ENCODE peak calls at places on chromosomes 12 and 14, in seven cellular contexts. One of them, this sample, is unnamed.

GRCh38 chr12:97493729-97494128 is 31.1 kb downstream of the RMST start:
- DNase-seq in transverse colon: no peak
- DNase-seq in upper lobe of right lung: no peak
- DNase-seq in bronchial epithelial cell: no peak
- DNase-seq in BE2C: no peak
- DNase-seq in fibroblast of villous mesenchyme: no peak
- DNase-seq in SK-N-SH: no peak
- DNase-seq in this sample: no peak

GRCh38 chr12:124881123-124881522 is 17.5 kb upstream of the SCARB1 start:
- DNase-seq in fibroblast of villous mesenchyme: no peak
- DNase-seq in transverse colon: no peak
- DNase-seq in BE2C: no peak
- DNase-seq in SK-N-SH: no peak
- DNase-seq in upper lobe of right lung: no peak
- DNase-seq in bronchial epithelial cell: no peak
- DNase-seq in this sample: no peak

GRCh38 chr12:51949342-51950030 is 2.0 kb upstream of the ACVR1B start:
- DNase-seq in BE2C: no peak
- DNase-seq in upper lobe of right lung: no peak
- DNase-seq in transverse colon: no peak
- DNase-seq in SK-N-SH: no peak
- DNase-seq in fibroblast of villous mesenchyme: no peak
- DNase-seq in bronchial epithelial cell: no peak
- DNase-seq in this sample: no peak

GRCh38 chr14:50783542-50783941 is 47.4 kb downstream of the NIN start:
- DNase-seq in SK-N-SH: no peak
- DNase-seq in BE2C: no peak
- DNase-seq in fibroblast of villous mesenchyme: no peak
- DNase-seq in bronchial epithelial cell: no peak
- DNase-seq in upper lobe of right lung: no peak
- DNase-seq in transverse colon: no peak
- DNase-seq in this sample: no peak

GRCh38 chr14:26820101-26820500 is 222.3 kb upstream of the NOVA1 start:
- DNase-seq in fibroblast of villous mesenchyme: peak
- DNase-seq in bronchial epithelial cell: no peak
- DNase-seq in SK-N-SH: no peak
- DNase-seq in upper lobe of right lung: no peak
- DNase-seq in BE2C: no peak
- DNase-seq in transverse colon: no peak
- DNase-seq in this sample: no peak

GRCh38 chr14:90419200-90419599 is 22.4 kb downstream of the CALM1 start:
- DNase-seq in upper lobe of right lung: no peak
- DNase-seq in fibroblast of villous mesenchyme: peak
- DNase-seq in SK-N-SH: no peak
- DNase-seq in bronchial epithelial cell: peak
- DNase-seq in transverse colon: peak
- DNase-seq in BE2C: peak
- DNase-seq in this sample: no peak

GRCh38 chr14:65849558-65849957 is 437.0 kb downstream of the FUT8 start:
- DNase-seq in BE2C: no peak
- DNase-seq in SK-N-SH: no peak
- DNase-seq in transverse colon: no peak
- DNase-seq in upper lobe of right lung: no peak
- DNase-seq in fibroblast of villous mesenchyme: no peak
- DNase-seq in bronchial epithelial cell: no peak
- DNase-seq in this sample: no peak

GRCh38 chr14:50318031-50318626 is 6.0 kb downstream of the DMAC2L start:
- DNase-seq in upper lobe of right lung: no peak
- DNase-seq in BE2C: no peak
- DNase-seq in fibroblast of villous mesenchyme: peak
- DNase-seq in SK-N-SH: peak
- DNase-seq in transverse colon: no peak
- DNase-seq in bronchial epithelial cell: peak
- DNase-seq in this sample: no peak

GRCh38 chr12:69052613-69053408 is 119.8 kb upstream of the CPM start:
- DNase-seq in upper lobe of right lung: no peak
- DNase-seq in transverse colon: no peak
- DNase-seq in fibroblast of villous mesenchyme: peak
- DNase-seq in bronchial epithelial cell: peak
- DNase-seq in SK-N-SH: no peak
- DNase-seq in BE2C: no peak
- DNase-seq in this sample: peak

GRCh38 chr12:125143491-125143890 is 78.3 kb downstream of the AACS start:
- DNase-seq in BE2C: no peak
- DNase-seq in upper lobe of right lung: no peak
- DNase-seq in bronchial epithelial cell: no peak
- DNase-seq in fibroblast of villous mesenchyme: peak
- DNase-seq in SK-N-SH: peak
- DNase-seq in transverse colon: peak
- DNase-seq in this sample: no peak

GRCh38 chr14:73381379-73382013 is 76.8 kb downstream of the NUMB start:
- DNase-seq in bronchial epithelial cell: no peak
- DNase-seq in fibroblast of villous mesenchyme: no peak
- DNase-seq in BE2C: no peak
- DNase-seq in upper lobe of right lung: no peak
- DNase-seq in SK-N-SH: no peak
- DNase-seq in transverse colon: no peak
- DNase-seq in this sample: no peak

GRCh38 chr14:45716506-45716905 is 463.5 kb upstream of the MIS18BP1 start:
- DNase-seq in fibroblast of villous mesenchyme: no peak
- DNase-seq in SK-N-SH: peak
- DNase-seq in upper lobe of right lung: no peak
- DNase-seq in BE2C: peak
- DNase-seq in transverse colon: no peak
- DNase-seq in bronchial epithelial cell: no peak
- DNase-seq in this sample: no peak

GRCh38 chr14:90580381-90581335 is 183.8 kb downstream of the CALM1 start:
- DNase-seq in SK-N-SH: peak
- DNase-seq in bronchial epithelial cell: no peak
- DNase-seq in upper lobe of right lung: peak
- DNase-seq in BE2C: peak
- DNase-seq in fibroblast of villous mesenchyme: no peak
- DNase-seq in transverse colon: no peak
- DNase-seq in this sample: no peak

GRCh38 chr12:47903927-47904646 is 707 bp downstream of the VDR start:
- DNase-seq in SK-N-SH: no peak
- DNase-seq in bronchial epithelial cell: peak
- DNase-seq in fibroblast of villous mesenchyme: peak
- DNase-seq in BE2C: no peak
- DNase-seq in transverse colon: peak
- DNase-seq in upper lobe of right lung: peak
- DNase-seq in this sample: peak

GRCh38 chr12:27284751-27285150 is 40.7 kb downstream of the STK38L start:
- DNase-seq in upper lobe of right lung: no peak
- DNase-seq in SK-N-SH: no peak
- DNase-seq in BE2C: no peak
- DNase-seq in fibroblast of villous mesenchyme: peak
- DNase-seq in transverse colon: no peak
- DNase-seq in bronchial epithelial cell: peak
- DNase-seq in this sample: no peak

GRCh38 chr12:106301241-106301610 is 1.3 kb upstream of the TCP11L2 start:
- DNase-seq in upper lobe of right lung: no peak
- DNase-seq in fibroblast of villous mesenchyme: peak
- DNase-seq in bronchial epithelial cell: no peak
- DNase-seq in SK-N-SH: no peak
- DNase-seq in BE2C: no peak
- DNase-seq in transverse colon: no peak
- DNase-seq in this sample: no peak

GRCh38 chr14:69708586-69709169 is 58.3 kb upstream of the SRSF5 start:
- DNase-seq in upper lobe of right lung: no peak
- DNase-seq in BE2C: peak
- DNase-seq in transverse colon: peak
- DNase-seq in fibroblast of villous mesenchyme: no peak
- DNase-seq in bronchial epithelial cell: no peak
- DNase-seq in SK-N-SH: peak
- DNase-seq in this sample: peak
- TF ChIP-seq CTCF in upper lobe of right lung: peak
- TF ChIP-seq CTCF in BE2C: peak
- TF ChIP-seq CTCF in transverse colon: no peak
- TF ChIP-seq CTCF in fibroblast of villous mesenchyme: peak
- TF ChIP-seq CTCF in bronchial epithelial cell: peak
- TF ChIP-seq CTCF in SK-N-SH: peak
- TF ChIP-seq CTCF in this sample: peak

DNA sequence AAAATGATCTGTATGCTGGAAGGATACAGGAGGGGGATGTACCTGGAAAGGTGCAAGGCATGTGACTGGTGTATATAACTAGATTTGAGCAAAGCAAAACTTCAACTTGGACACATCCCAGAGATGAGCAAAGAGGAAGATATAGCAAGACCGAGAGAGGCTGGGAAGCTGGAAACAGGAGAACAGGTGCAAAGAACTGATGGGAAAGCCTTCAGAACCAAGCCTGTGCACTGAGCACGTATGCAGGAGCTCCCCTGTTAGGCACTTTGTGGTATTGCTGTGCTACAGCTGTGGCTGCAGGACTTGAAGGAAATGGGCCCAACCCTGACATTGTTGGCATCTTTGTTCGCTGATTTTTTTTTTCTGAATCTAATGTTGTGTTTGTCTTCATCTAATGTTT is 120.7 kb upstream of the PWP1 start:
- DNase-seq in BE2C: peak
- DNase-seq in transverse colon: no peak
- DNase-seq in bronchial epithelial cell: peak
- DNase-seq in SK-N-SH: no peak
- DNase-seq in upper lobe of right lung: no peak
- DNase-seq in fibroblast of villous mesenchyme: no peak
- DNase-seq in this sample: peak
- TF ChIP-seq CTCF in BE2C: peak
- TF ChIP-seq CTCF in transverse colon: no peak
- TF ChIP-seq CTCF in bronchial epithelial cell: peak
- TF ChIP-seq CTCF in SK-N-SH: no peak
- TF ChIP-seq CTCF in upper lobe of right lung: peak
- TF ChIP-seq CTCF in fibroblast of villous mesenchyme: peak
- TF ChIP-seq CTCF in this sample: peak

GRCh38 chr14:87066221-87066817 is 926.7 kb downstream of the GALC start:
- DNase-seq in upper lobe of right lung: no peak
- DNase-seq in SK-N-SH: no peak
- DNase-seq in transverse colon: no peak
- DNase-seq in bronchial epithelial cell: peak
- DNase-seq in fibroblast of villous mesenchyme: no peak
- DNase-seq in BE2C: no peak
- DNase-seq in this sample: no peak
- TF ChIP-seq CTCF in upper lobe of right lung: no peak
- TF ChIP-seq CTCF in SK-N-SH: peak
- TF ChIP-seq CTCF in transverse colon: no peak
- TF ChIP-seq CTCF in bronchial epithelial cell: peak
- TF ChIP-seq CTCF in fibroblast of villous mesenchyme: peak
- TF ChIP-seq CTCF in BE2C: peak
- TF ChIP-seq CTCF in this sample: no peak

DNA sequence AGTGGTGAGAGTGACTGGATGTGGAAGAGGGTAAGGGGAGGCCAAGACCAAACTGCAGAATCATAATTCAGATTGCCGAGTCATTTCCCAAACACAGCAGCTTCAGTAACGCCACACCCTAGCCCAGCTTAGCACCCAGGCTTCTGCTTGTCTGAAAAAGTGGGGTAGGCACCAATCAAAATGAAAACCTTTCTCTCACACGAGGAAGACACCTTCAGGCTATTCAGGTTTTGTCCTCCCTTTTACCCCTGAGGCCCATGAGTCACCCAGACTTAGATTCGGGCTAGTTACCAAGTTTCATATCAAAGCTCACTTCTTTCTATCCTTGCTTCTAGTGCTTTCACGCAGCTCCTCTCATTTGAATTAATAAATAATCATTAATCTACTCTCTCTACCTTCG is 306.0 kb downstream of the DAD1 start:
- DNase-seq in BE2C: no peak
- DNase-seq in fibroblast of villous mesenchyme: no peak
- DNase-seq in upper lobe of right lung: no peak
- DNase-seq in transverse colon: no peak
- DNase-seq in SK-N-SH: no peak
- DNase-seq in bronchial epithelial cell: no peak
- DNase-seq in this sample: no peak
- TF ChIP-seq CTCF in BE2C: no peak
- TF ChIP-seq CTCF in fibroblast of villous mesenchyme: no peak
- TF ChIP-seq CTCF in upper lobe of right lung: no peak
- TF ChIP-seq CTCF in transverse colon: no peak
- TF ChIP-seq CTCF in SK-N-SH: no peak
- TF ChIP-seq CTCF in bronchial epithelial cell: no peak
- TF ChIP-seq CTCF in this sample: no peak

GRCh38 chr14:69673578-69674305 is 62.3 kb downstream of the SUSD6 start:
- DNase-seq in transverse colon: no peak
- DNase-seq in fibroblast of villous mesenchyme: no peak
- DNase-seq in upper lobe of right lung: no peak
- DNase-seq in BE2C: no peak
- DNase-seq in bronchial epithelial cell: no peak
- DNase-seq in SK-N-SH: no peak
- DNase-seq in this sample: peak
- TF ChIP-seq CTCF in transverse colon: no peak
- TF ChIP-seq CTCF in fibroblast of villous mesenchyme: no peak
- TF ChIP-seq CTCF in upper lobe of right lung: peak
- TF ChIP-seq CTCF in BE2C: no peak
- TF ChIP-seq CTCF in bronchial epithelial cell: no peak
- TF ChIP-seq CTCF in SK-N-SH: no peak
- TF ChIP-seq CTCF in this sample: no peak

GRCh38 chr12:53452159-53453077 is 516 bp downstream of the PCBP2 start:
- DNase-seq in transverse colon: peak
- DNase-seq in bronchial epithelial cell: peak
- DNase-seq in fibroblast of villous mesenchyme: peak
- DNase-seq in upper lobe of right lung: peak
- DNase-seq in BE2C: peak
- DNase-seq in SK-N-SH: peak
- DNase-seq in this sample: peak
- TF ChIP-seq CTCF in transverse colon: peak
- TF ChIP-seq CTCF in bronchial epithelial cell: peak
- TF ChIP-seq CTCF in fibroblast of villous mesenchyme: peak
- TF ChIP-seq CTCF in upper lobe of right lung: peak
- TF ChIP-seq CTCF in BE2C: peak
- TF ChIP-seq CTCF in SK-N-SH: peak
- TF ChIP-seq CTCF in this sample: peak

This sample was measured in activated CD8-positive, alpha-beta T cell treated with anti-CD3 and anti-CD28 coated beads for 36 hours.